ENCODE peak calls at places on chromosomes 5 and 9, in six cellular contexts. One of them, this sample, is unnamed. For H3K4me1, the result is how much of the 10 kb centered on the place peaks cover.

GRCh38 chr5:176174345-176175025 is 63.7 kb upstream of the SIMC1 start:
- DNase-seq in neural progenitor cell: no peak
- DNase-seq in HCT116: no peak
- DNase-seq in hepatocyte: no peak
- DNase-seq in fibroblast of lung: no peak
- DNase-seq in IMR-90: no peak
- DNase-seq in this sample: no peak

GRCh38 chr5:151646334-151646733 is 40.4 kb downstream of the SPARC start:
- DNase-seq in IMR-90: no peak
- DNase-seq in HCT116: no peak
- DNase-seq in hepatocyte: no peak
- DNase-seq in neural progenitor cell: no peak
- DNase-seq in fibroblast of lung: no peak
- DNase-seq in this sample: peak

GRCh38 chr5:115888027-115888426 is 46.3 kb downstream of the AP3S1 start:
- DNase-seq in IMR-90: peak
- DNase-seq in hepatocyte: no peak
- DNase-seq in fibroblast of lung: peak
- DNase-seq in neural progenitor cell: no peak
- DNase-seq in HCT116: peak
- DNase-seq in this sample: peak

GRCh38 chr5:80260461-80260860 is 4.6 kb upstream of the SERINC5 start:
- DNase-seq in hepatocyte: no peak
- DNase-seq in fibroblast of lung: no peak
- DNase-seq in HCT116: no peak
- DNase-seq in neural progenitor cell: no peak
- DNase-seq in IMR-90: no peak
- DNase-seq in this sample: no peak

GRCh38 chr9:130186051-130186450 is 13.8 kb downstream of the NCS1 start:
- DNase-seq in hepatocyte: no peak
- DNase-seq in fibroblast of lung: peak
- DNase-seq in IMR-90: peak
- DNase-seq in neural progenitor cell: no peak
- DNase-seq in HCT116: no peak
- DNase-seq in this sample: no peak

GRCh38 chr5:17772232-17772631 is 138.0 kb downstream of the TAF11L14 start:
- DNase-seq in HCT116: no peak
- DNase-seq in neural progenitor cell: no peak
- DNase-seq in IMR-90: no peak
- DNase-seq in fibroblast of lung: no peak
- DNase-seq in hepatocyte: no peak
- DNase-seq in this sample: no peak

GRCh38 chr9:127035423-127035822 is 87.0 kb downstream of the ANGPTL2 start:
- DNase-seq in HCT116: no peak
- DNase-seq in neural progenitor cell: no peak
- DNase-seq in fibroblast of lung: peak
- DNase-seq in IMR-90: peak
- DNase-seq in hepatocyte: no peak
- DNase-seq in this sample: no peak

GRCh38 chr9:13049223-13049622 is 230.3 kb downstream of the MPDZ start:
- DNase-seq in fibroblast of lung: no peak
- DNase-seq in neural progenitor cell: peak
- DNase-seq in HCT116: no peak
- DNase-seq in IMR-90: no peak
- DNase-seq in hepatocyte: no peak
- DNase-seq in this sample: no peak

GRCh38 chr5:111706345-111706744 is 50.6 kb downstream of the NREP start:
- DNase-seq in neural progenitor cell: no peak
- DNase-seq in fibroblast of lung: no peak
- DNase-seq in hepatocyte: peak
- DNase-seq in IMR-90: no peak
- DNase-seq in HCT116: no peak
- DNase-seq in this sample: no peak

GRCh38 chr5:128644863-128645262 is 106.8 kb upstream of the FBN2 start:
- DNase-seq in neural progenitor cell: no peak
- DNase-seq in hepatocyte: no peak
- DNase-seq in fibroblast of lung: peak
- DNase-seq in IMR-90: peak
- DNase-seq in HCT116: no peak
- DNase-seq in this sample: peak

GRCh38 chr5:173733831-173734491 is 117.5 kb upstream of the BOD1 start:
- DNase-seq in IMR-90: no peak
- DNase-seq in neural progenitor cell: no peak
- DNase-seq in fibroblast of lung: no peak
- DNase-seq in hepatocyte: no peak
- DNase-seq in HCT116: no peak
- DNase-seq in this sample: no peak

GRCh38 chr5:178432421-178433272 is 157.5 kb downstream of the COL23A1 start:
- DNase-seq in fibroblast of lung: no peak
- DNase-seq in HCT116: no peak
- DNase-seq in hepatocyte: no peak
- DNase-seq in neural progenitor cell: no peak
- DNase-seq in IMR-90: no peak
- DNase-seq in this sample: no peak

GRCh38 chr5:146048994-146049703 is 56.2 kb downstream of the PLAC8L1 start:
- DNase-seq in IMR-90: peak
- DNase-seq in hepatocyte: peak
- DNase-seq in HCT116: peak
- DNase-seq in fibroblast of lung: peak
- DNase-seq in neural progenitor cell: peak
- DNase-seq in this sample: peak

GRCh38 chr9:127204771-127205470 is 59.7 kb upstream of the GARNL3 start:
- DNase-seq in HCT116: no peak
- DNase-seq in fibroblast of lung: peak
- DNase-seq in IMR-90: peak
- DNase-seq in hepatocyte: peak
- DNase-seq in neural progenitor cell: no peak
- DNase-seq in this sample: peak

GRCh38 chr9:108186996-108187395 is 668.8 kb downstream of the ACTL7B start:
- DNase-seq in hepatocyte: no peak
- DNase-seq in HCT116: no peak
- DNase-seq in neural progenitor cell: no peak
- DNase-seq in IMR-90: peak
- DNase-seq in fibroblast of lung: peak
- DNase-seq in this sample: no peak

GRCh38 chr5:158979290-158979689 is 120.4 kb downstream of the EBF1 start:
- DNase-seq in fibroblast of lung: no peak
- DNase-seq in IMR-90: no peak
- DNase-seq in hepatocyte: no peak
- DNase-seq in neural progenitor cell: no peak
- DNase-seq in HCT116: no peak
- DNase-seq in this sample: no peak

GRCh38 chr5:155651-156410 is 35.5 kb upstream of the LRRC14B start:
- DNase-seq in hepatocyte: no peak
- DNase-seq in IMR-90: no peak
- DNase-seq in neural progenitor cell: no peak
- DNase-seq in HCT116: no peak
- DNase-seq in fibroblast of lung: no peak
- DNase-seq in this sample: no peak

DNA sequence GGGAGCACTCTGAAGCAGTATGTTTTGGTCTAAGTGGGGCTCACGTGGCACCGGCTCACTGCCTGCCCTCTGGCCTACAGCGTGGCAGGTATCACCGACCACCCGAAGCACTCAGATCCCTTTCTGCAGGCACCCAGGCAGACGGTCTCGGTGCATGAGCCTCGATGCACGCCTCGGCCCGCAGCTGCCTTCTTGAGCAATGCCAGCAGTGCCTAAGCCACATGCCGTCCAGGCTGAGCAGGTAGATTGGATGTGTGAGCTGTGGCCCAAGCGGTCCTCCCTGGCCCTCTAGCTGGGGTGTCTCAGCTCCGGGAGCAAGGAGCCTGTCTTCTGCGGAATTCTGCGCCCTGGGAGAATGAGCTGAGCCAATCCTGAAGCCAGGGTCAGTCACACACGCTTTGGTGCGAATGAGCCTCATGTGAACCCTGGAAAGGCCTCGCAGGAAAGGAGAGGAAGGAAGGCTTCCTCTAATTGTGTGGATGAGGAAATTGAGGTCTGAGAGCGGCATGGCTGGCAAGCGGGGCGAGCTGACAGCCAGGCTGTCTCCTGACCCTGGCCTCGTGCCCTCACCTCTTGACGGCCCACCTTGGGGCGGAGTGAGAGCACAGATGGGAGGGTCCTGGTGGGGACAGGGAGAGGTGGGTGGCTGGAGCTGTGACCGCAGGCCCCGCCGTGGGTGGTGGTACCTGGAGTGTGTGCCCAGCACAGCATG is 14.4 kb downstream of the RXRA start:
- DNase-seq in IMR-90: no peak
- DNase-seq in hepatocyte: no peak
- DNase-seq in fibroblast of lung: no peak
- DNase-seq in neural progenitor cell: no peak
- DNase-seq in HCT116: no peak
- DNase-seq in this sample: no peak
- H3K4me1 ChIP-seq in IMR-90: under half
- H3K4me1 ChIP-seq in hepatocyte: under half
- H3K4me1 ChIP-seq in fibroblast of lung: under half
- H3K4me1 ChIP-seq in neural progenitor cell: under half
- H3K4me1 ChIP-seq in HCT116: under half
- H3K4me1 ChIP-seq in this sample: under half

GRCh38 chr5:74763504-74763903 is 3.4 kb downstream of the GFM2 start:
- DNase-seq in neural progenitor cell: no peak
- DNase-seq in HCT116: no peak
- DNase-seq in hepatocyte: no peak
- DNase-seq in fibroblast of lung: no peak
- DNase-seq in IMR-90: peak
- DNase-seq in this sample: peak

GRCh38 chr5:74765201-74765600 is 1.7 kb downstream of the GFM2 start:
- DNase-seq in HCT116: no peak
- DNase-seq in fibroblast of lung: no peak
- DNase-seq in IMR-90: no peak
- DNase-seq in hepatocyte: no peak
- DNase-seq in neural progenitor cell: peak
- DNase-seq in this sample: peak

GRCh38 chr5:74765929-74766328 is 988 bp downstream of the GFM2 start:
- DNase-seq in hepatocyte: no peak
- DNase-seq in IMR-90: no peak
- DNase-seq in neural progenitor cell: no peak
- DNase-seq in HCT116: no peak
- DNase-seq in fibroblast of lung: no peak
- DNase-seq in this sample: no peak

GRCh38 chr5:74761241-74761640 is 5.7 kb downstream of the GFM2 start:
- DNase-seq in neural progenitor cell: no peak
- DNase-seq in HCT116: no peak
- DNase-seq in IMR-90: peak
- DNase-seq in hepatocyte: no peak
- DNase-seq in fibroblast of lung: no peak
- DNase-seq in this sample: no peak

DNA sequence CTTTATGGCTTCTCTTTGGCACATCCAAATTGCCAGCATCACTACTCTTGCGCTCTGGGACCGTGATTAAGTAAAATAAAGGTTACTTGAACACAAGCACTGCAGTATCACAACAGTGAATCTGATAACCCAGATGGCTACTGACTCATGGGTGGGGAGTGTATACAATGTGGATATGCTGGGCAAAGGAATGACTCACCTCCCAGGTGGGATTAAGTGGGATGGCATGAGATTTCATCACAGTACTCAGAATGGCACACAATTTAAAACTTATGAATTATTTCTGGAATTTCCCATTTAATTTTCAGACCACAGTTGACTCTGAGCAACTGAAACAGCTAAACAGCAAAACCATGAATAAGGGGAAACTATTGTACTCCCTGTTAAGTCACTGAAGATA is 4.3 kb downstream of the GFM2 start:
- DNase-seq in fibroblast of lung: peak
- DNase-seq in neural progenitor cell: no peak
- DNase-seq in hepatocyte: peak
- DNase-seq in HCT116: peak
- DNase-seq in IMR-90: peak
- DNase-seq in this sample: peak
- H3K4me2 ChIP-seq in fibroblast of lung: peak
- H3K4me2 ChIP-seq in neural progenitor cell: no peak
- H3K4me2 ChIP-seq in hepatocyte: no peak
- H3K4me2 ChIP-seq in HCT116: peak
- H3K4me2 ChIP-seq in IMR-90: peak
- H3K4me2 ChIP-seq in this sample: peak

GRCh38 chr9:35789541-35789940 is 1.9 kb upstream of the NPR2 start:
- DNase-seq in fibroblast of lung: no peak
- DNase-seq in hepatocyte: no peak
- DNase-seq in neural progenitor cell: no peak
- DNase-seq in IMR-90: no peak
- DNase-seq in HCT116: no peak
- DNase-seq in this sample: no peak

GRCh38 chr9:35790025-35790384 is 1.4 kb upstream of the NPR2 start:
- DNase-seq in HCT116: no peak
- DNase-seq in neural progenitor cell: no peak
- DNase-seq in hepatocyte: no peak
- DNase-seq in fibroblast of lung: no peak
- DNase-seq in IMR-90: no peak
- DNase-seq in this sample: no peak

GRCh38 chr9:35792044-35792813 is 838 bp downstream of the NPR2 start:
- DNase-seq in neural progenitor cell: no peak
- DNase-seq in HCT116: no peak
- DNase-seq in fibroblast of lung: no peak
- DNase-seq in hepatocyte: no peak
- DNase-seq in IMR-90: no peak
- DNase-seq in this sample: no peak

GRCh38 chr9:35791321-35791921 is at the start of gene NPR2:
- DNase-seq in HCT116: no peak
- DNase-seq in IMR-90: peak
- DNase-seq in neural progenitor cell: peak
- DNase-seq in hepatocyte: peak
- DNase-seq in fibroblast of lung: peak
- DNase-seq in this sample: no peak

GRCh38 chr9:35790385-35791291 is 753 bp upstream of the NPR2 start:
- DNase-seq in fibroblast of lung: peak
- DNase-seq in HCT116: no peak
- DNase-seq in IMR-90: peak
- DNase-seq in hepatocyte: peak
- DNase-seq in neural progenitor cell: peak
- DNase-seq in this sample: peak
- H3K4me3 ChIP-seq in fibroblast of lung: peak
- H3K4me3 ChIP-seq in HCT116: no peak
- H3K4me3 ChIP-seq in IMR-90: no peak
- H3K4me3 ChIP-seq in hepatocyte: no peak
- H3K4me3 ChIP-seq in neural progenitor cell: peak
- H3K4me3 ChIP-seq in this sample: no peak

DNA sequence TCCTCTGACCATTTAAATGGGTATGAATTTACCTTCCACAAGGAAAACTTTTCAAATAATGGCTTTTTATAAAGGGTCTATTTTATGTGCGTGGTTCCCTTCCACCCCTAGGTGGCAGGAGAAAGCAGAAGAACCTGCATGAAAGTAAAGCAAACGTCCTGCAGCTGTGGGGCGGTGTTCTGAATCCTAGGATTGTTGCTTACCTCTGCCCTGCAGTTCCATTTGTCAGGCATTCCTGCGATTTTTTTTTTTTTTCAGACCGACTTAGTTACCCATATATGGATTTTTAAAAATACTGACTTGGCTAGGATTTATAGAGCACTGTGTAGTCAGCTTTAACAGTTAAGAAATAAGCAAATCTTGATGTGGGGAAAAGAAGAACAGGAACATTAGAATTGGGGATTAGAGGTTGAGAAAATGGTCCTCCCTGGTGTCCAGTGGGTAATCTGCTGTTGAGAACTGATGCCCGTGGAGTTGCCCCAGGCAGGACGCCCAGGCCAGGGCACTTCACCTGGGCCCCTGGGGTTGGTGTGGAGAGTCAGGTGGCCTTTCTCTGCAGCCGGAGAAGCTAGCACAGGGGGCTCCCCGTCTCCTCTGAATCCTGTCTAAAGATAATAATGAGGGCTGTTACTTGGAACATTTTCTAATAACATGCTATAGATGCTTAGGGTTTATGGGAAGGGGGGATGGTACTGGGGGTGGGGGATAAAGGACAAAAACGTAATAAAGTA is 30.4 kb upstream of the LTC4S start:
- DNase-seq in neural progenitor cell: peak
- DNase-seq in fibroblast of lung: peak
- DNase-seq in HCT116: peak
- DNase-seq in hepatocyte: peak
- DNase-seq in IMR-90: peak
- DNase-seq in this sample: peak
- H3K4me1 ChIP-seq in neural progenitor cell: under half
- H3K4me1 ChIP-seq in fibroblast of lung: under half
- H3K4me1 ChIP-seq in HCT116: under half
- H3K4me1 ChIP-seq in hepatocyte: under half
- H3K4me1 ChIP-seq in IMR-90: under half
- H3K4me1 ChIP-seq in this sample: under half

This sample was measured in PC-3.